ENCODE peak calls at places on chromosomes 6 and 20, in eight cellular contexts. V is GM12865; U is ovary; L is effector CD4-positive, alpha-beta T cell; A is SK-N-DZ; F is GM13977; Y is mesothelial cell of epicardium; Z is SK-MEL-5. T is an unnamed sample.

GRCh38 chr6:32224696-32225095 is 829 bp upstream of the NOTCH4 start:
- DNase-seq in V (peak; percentile 56), U (no peak), L (no peak), A (no peak), F (no peak), Y (no peak), Z (no peak), T (peak; percentile 36)

GRCh38 chr6:1068068-1068467 is 243.8 kb upstream of the FOXQ1 start:
- DNase-seq in V (no peak), U (no peak), L (no peak), A (no peak), F (no peak), Y (no peak), Z (no peak), T (no peak)

GRCh38 chr6:30163918-30164654 is 740 bp downstream of the TRIM15 start:
- DNase-seq in V (no peak), U (no peak), L (no peak), A (no peak), F (no peak), Y (no peak), Z (no peak), T (no peak)

GRCh38 chr6:21201673-21202430 is 391.7 kb upstream of the SOX4 start:
- DNase-seq in V (no peak), U (no peak), L (no peak), A (no peak), F (no peak), Y (no peak), Z (no peak), T (no peak)

GRCh38 chr6:135066806-135067205 is 12.2 kb upstream of the HBS1L start:
- DNase-seq in V (no peak), U (no peak), L (no peak), A (no peak), F (no peak), Y (no peak), Z (no peak), T (no peak)

GRCh38 chr6:42370323-42370985 is 81.3 kb downstream of the TRERF1 start:
- DNase-seq in V (no peak), U (no peak), L (no peak), A (no peak), F (no peak), Y (no peak), Z (no peak), T (no peak)

GRCh38 chr20:38141154-38141888 is 23.7 kb downstream of the TGM2 start:
- DNase-seq in V (no peak), U (peak; percentile 29), L (no peak), A (no peak), F (no peak), Y (no peak), Z (no peak), T (no peak)

GRCh38 chr6:36735110-36735971 is 37.7 kb downstream of the RAB44 start:
- DNase-seq in V (peak; percentile 43), U (peak; percentile 77), L (no peak), A (no peak), F (peak; percentile 67), Y (no peak), Z (no peak), T (no peak)

GRCh38 chr20:60097285-60097684 is 139.1 kb downstream of the CDH26 start:
- DNase-seq in V (no peak), U (no peak), L (no peak), A (no peak), F (no peak), Y (no peak), Z (no peak), T (no peak)

GRCh38 chr20:50292324-50293243 is 102.0 kb downstream of the CEBPB start:
- DNase-seq in V (no peak), U (peak; percentile 99), L (no peak), A (no peak), F (no peak), Y (no peak), Z (peak; percentile 55), T (no peak)

GRCh38 chr6:117449549-117450439 is 24.1 kb upstream of the ROS1 start:
- DNase-seq in V (peak; percentile 78), U (peak; percentile 31), L (peak; percentile 48), A (peak; percentile 74), F (peak; percentile 25), Y (peak; percentile 25), Z (peak; percentile 64), T (peak; percentile 3)

GRCh38 chr6:162538643-162539064 is 188.9 kb downstream of the PRKN start:
- DNase-seq in V (no peak), U (no peak), L (no peak), A (peak; percentile 96), F (no peak), Y (no peak), Z (no peak), T (no peak)

GRCh38 chr20:8981482-8981881 is 87.4 kb upstream of the PLCB4 start:
- DNase-seq in V (no peak), U (no peak), L (no peak), A (no peak), F (no peak), Y (no peak), Z (no peak), T (no peak)

GRCh38 chr6:100057941-100058340 is 63.9 kb upstream of the MCHR2 start:
- DNase-seq in V (no peak), U (no peak), L (no peak), A (no peak), F (no peak), Y (no peak), Z (no peak), T (no peak)

GRCh38 chr20:44217342-44218092 is 6.9 kb upstream of the OSER1 start:
- DNase-seq in V (peak; percentile 67), U (peak; percentile 62), L (peak; percentile 72), A (peak; percentile 82), F (no peak), Y (no peak), Z (peak; percentile 87), T (no peak)

GRCh38 chr20:57066126-57066900 is 200.1 kb downstream of the BMP7 start:
- DNase-seq in V (no peak), U (no peak), L (no peak), A (no peak), F (no peak), Y (no peak), Z (no peak), T (no peak)

GRCh38 chr6:125790403-125791150 is at the start of gene NCOA7:
- DNase-seq in V (peak; percentile 86), U (peak; percentile 87), L (peak; percentile 73), A (peak; percentile 86), F (peak; percentile 88), Y (peak; percentile 45), Z (peak; percentile 67), T (peak; percentile 89)

GRCh38 chr6:89081129-89081422 is 525 bp downstream of the PNRC1 start:
- DNase-seq in V (no peak), U (no peak), L (no peak), A (no peak), F (no peak), Y (no peak), Z (no peak), T (no peak)

GRCh38 chr6:38871745-38872568 is 156.8 kb downstream of the DNAH8 start:
- DNase-seq in V (peak; percentile 51), U (peak; percentile 35), L (peak; percentile 31), A (peak; percentile 41), F (peak; percentile 51), Y (no peak), Z (peak; percentile 68), T (no peak)

GRCh38 chr20:2825770-2826169 is 9.6 kb downstream of the TMEM239 start:
- DNase-seq in V (no peak), U (no peak), L (no peak), A (no peak), F (no peak), Y (no peak), Z (no peak), T (no peak)

GRCh38 chr20:48120120-48120519 is 334.8 kb upstream of the SULF2 start:
- DNase-seq in V (no peak), U (no peak), L (no peak), A (no peak), F (no peak), Y (no peak), Z (no peak), T (no peak)